ENCODE peak calls at places on chromosomes 16 and 17, in four cellular contexts. W is mucosa of descending colon, H is fibroblast of the conjunctiva, G is esophagus squamous epithelium. C is an unnamed sample.

GRCh38 chr17:64020068-64020766 is at the start of gene ICAM2:
- DNase-seq in G (peak; percentile 38), H (no peak), W (peak; percentile 81), C (peak; percentile 22)

GRCh38 chr17:63258785-63259184 is 187.3 kb downstream of the CYB561 start:
- DNase-seq in H (no peak), G (no peak), W (no peak), C (no peak)

GRCh38 chr16:9366048-9366969 is 274.9 kb downstream of the HAPSTR1 start:
- DNase-seq in W (no peak), G (no peak), H (no peak), C (no peak)

GRCh38 chr17:17506181-17506741 is 10.1 kb upstream of the RASD1 start:
- DNase-seq in G (no peak), W (peak; percentile 48), H (no peak), C (no peak)

GRCh38 chr17:55576237-55576998 is 65.2 kb upstream of the SMIM36 start:
- DNase-seq in W (no peak), H (peak; percentile 73), G (no peak), C (peak; percentile 82)

GRCh38 chr17:14304222-14304844 is 3.5 kb downstream of the HS3ST3B1 start:
- DNase-seq in W (no peak), G (no peak), H (no peak), C (no peak)

GRCh38 chr16:85354623-85355514 is 242.6 kb upstream of the CIBAR2 start:
- DNase-seq in G (no peak), H (peak; percentile 34), W (no peak), C (no peak)

GRCh38 chr16:71917900-71918299 is 22.6 kb downstream of the IST1 start:
- DNase-seq in G (no peak), W (no peak), H (peak; percentile 65), C (no peak)

GRCh38 chr16:72991211-72991610 is 56.7 kb downstream of the ZFHX3 start:
- DNase-seq in H (no peak), G (no peak), W (no peak), C (no peak)

GRCh38 chr17:2122641-2123302 is 67.9 kb downstream of the HIC1 start:
- DNase-seq in H (no peak), W (peak; percentile 59), G (no peak), C (peak; percentile 87)

GRCh38 chr17:3964203-3965122 is at the start of gene ATP2A3:
- DNase-seq in H (no peak), W (peak; percentile 81), G (no peak), C (no peak)

GRCh38 chr16:3797904-3798811 is 80.8 kb upstream of the TRAP1 start:
- DNase-seq in W (no peak), G (no peak), H (no peak), C (no peak)

GRCh38 chr17:46976626-46977270 is 2.3 kb downstream of the RPRML start:
- DNase-seq in W (no peak), H (no peak), G (no peak), C (no peak)

GRCh38 chr17:34314279-34314678 is 5.0 kb upstream of the CCL8 start:
- DNase-seq in G (no peak), H (peak; percentile 79), W (peak; percentile 37), C (peak; percentile 47)

GRCh38 chr16:57794849-57795430 is 7.4 kb downstream of the KIFC3 start:
- DNase-seq in H (no peak), G (no peak), W (no peak), C (no peak)

GRCh38 chr17:82228842-82229685 is at the start of gene SLC16A3:
- DNase-seq in G (no peak), H (no peak), W (peak; percentile 73), C (peak; percentile 65)

GRCh38 chr17:4003501-4004421 is 39.5 kb upstream of the ATP2A3 start:
- DNase-seq in H (no peak), W (peak; percentile 80), G (no peak), C (no peak)

GRCh38 chr16:89334461-89334860 is 117.0 kb downstream of the ZNF778 start:
- DNase-seq in G (no peak), W (no peak), H (no peak), C (no peak)

GRCh38 chr16:27602103-27602502 is 52.2 kb downstream of the KATNIP start:
- DNase-seq in H (no peak), W (no peak), G (no peak), C (no peak)

GRCh38 chr17:68955181-68955841 is at the start of gene ABCA8:
- DNase-seq in H (peak; percentile 57), W (peak; percentile 14), G (no peak), C (no peak)

GRCh38 chr16:77793417-77793816 is 5.1 kb downstream of the VAT1L start:
- DNase-seq in G (no peak), W (no peak), H (no peak), C (no peak)

GRCh38 chr17:2892305-2892971 is 96.2 kb downstream of the RAP1GAP2 start:
- DNase-seq in G (no peak), W (no peak), H (peak; percentile 38), C (peak; percentile 78)

GRCh38 chr16:69417537-69418199 is 6.8 kb upstream of the CYB5B start:
- DNase-seq in G (no peak), H (no peak), W (peak; percentile 30), C (peak; percentile 53)

GRCh38 chr17:72515291-72516065 is 394.7 kb downstream of the SOX9 start:
- DNase-seq in G (no peak), W (peak; percentile 19), H (no peak), C (peak; percentile 20)

GRCh38 chr16:3752984-3753383 is 35.7 kb upstream of the TRAP1 start:
- DNase-seq in W (no peak), H (no peak), G (no peak), C (peak; percentile 24)

GRCh38 chr16:75621170-75621477 is 2.0 kb downstream of the ADAT1 start:
- DNase-seq in H (no peak), W (no peak), G (no peak), C (peak; percentile 51)

GRCh38 chr17:81419886-81420768 is 24.9 kb downstream of the BAHCC1 start:
- DNase-seq in W (peak; percentile 41), H (no peak), G (no peak), C (peak; percentile 58)

GRCh38 chr17:39923836-39924690 is 3.3 kb downstream of the ORMDL3 start:
- DNase-seq in G (no peak), W (no peak), H (no peak), C (no peak)

GRCh38 chr16:3514621-3515020 is 13.8 kb downstream of the CLUAP1 start:
- DNase-seq in G (no peak), H (peak; percentile 23), W (no peak), C (no peak)

C was measured in myocyte.